ENCODE peak calls at places on chromosomes 7 and 10, in nine cellular contexts. H, D, Z, O, A, P, N, X and K are unnamed samples.

GRCh38 chr10:84613336-84614021 is 285.1 kb downstream of the CCSER2 start:
- DNase-seq in H (no peak), D (peak; percentile 72), Z (peak; percentile 53), O (no peak), A (peak; percentile 41), P (no peak), N (no peak), X (no peak), K (no peak)

GRCh38 chr10:45373783-45374450 is at the start of gene ALOX5:
- DNase-seq in H (no peak), D (no peak), Z (no peak), O (peak; percentile 51), A (peak; percentile 13), P (no peak), N (no peak), X (peak; percentile 31), K (no peak)

GRCh38 chr7:53398566-53398965 is 363.1 kb downstream of the POM121L12 start:
- DNase-seq in H (no peak), D (no peak), Z (no peak), O (no peak), A (no peak), P (no peak), N (no peak), X (no peak), K (no peak)

GRCh38 chr10:72223743-72224101 is 7.6 kb upstream of the ASCC1 start:
- DNase-seq in H (peak; percentile 70), D (no peak), Z (no peak), O (no peak), A (no peak), P (no peak), N (peak; percentile 45), X (no peak), K (no peak)

GRCh38 chr10:101708870-101709269 is 13.9 kb upstream of the FBXW4 start:
- DNase-seq in H (no peak), D (no peak), Z (no peak), O (no peak), A (no peak), P (no peak), N (no peak), X (no peak), K (no peak)

GRCh38 chr7:42152353-42153205 is 84.4 kb downstream of the GLI3 start:
- DNase-seq in H (no peak), D (no peak), Z (no peak), O (no peak), A (no peak), P (no peak), N (no peak), X (no peak), K (no peak)

GRCh38 chr10:112755446-112756117 is 194.5 kb upstream of the TCF7L2 start:
- DNase-seq in H (no peak), D (no peak), Z (peak; percentile 59), O (no peak), A (no peak), P (no peak), N (no peak), X (no peak), K (no peak)

GRCh38 chr7:79723833-79724608 is 270.6 kb upstream of the MAGI2 start:
- DNase-seq in H (no peak), D (peak; percentile 22), Z (no peak), O (no peak), A (no peak), P (no peak), N (no peak), X (no peak), K (no peak)

GRCh38 chr7:131161103-131161502 is 166.6 kb upstream of the MKLN1 start:
- DNase-seq in H (no peak), D (no peak), Z (no peak), O (no peak), A (no peak), P (no peak), N (peak; percentile 76), X (no peak), K (no peak)

GRCh38 chr7:131166066-131166465 is 161.6 kb upstream of the MKLN1 start:
- DNase-seq in H (no peak), D (no peak), Z (no peak), O (no peak), A (no peak), P (no peak), N (peak; percentile 41), X (no peak), K (no peak)

GRCh38 chr7:131159961-131160361 is 167.7 kb upstream of the MKLN1 start:
- DNase-seq in H (no peak), D (no peak), Z (no peak), O (no peak), A (no peak), P (no peak), N (peak; percentile 85), X (no peak), K (no peak)

GRCh38 chr7:131164025-131164899 is 163.4 kb upstream of the MKLN1 start:
- DNase-seq in H (no peak), D (peak; percentile 69), Z (no peak), O (no peak), A (peak; percentile 86), P (no peak), N (peak; percentile 81), X (no peak), K (no peak)

DNA sequence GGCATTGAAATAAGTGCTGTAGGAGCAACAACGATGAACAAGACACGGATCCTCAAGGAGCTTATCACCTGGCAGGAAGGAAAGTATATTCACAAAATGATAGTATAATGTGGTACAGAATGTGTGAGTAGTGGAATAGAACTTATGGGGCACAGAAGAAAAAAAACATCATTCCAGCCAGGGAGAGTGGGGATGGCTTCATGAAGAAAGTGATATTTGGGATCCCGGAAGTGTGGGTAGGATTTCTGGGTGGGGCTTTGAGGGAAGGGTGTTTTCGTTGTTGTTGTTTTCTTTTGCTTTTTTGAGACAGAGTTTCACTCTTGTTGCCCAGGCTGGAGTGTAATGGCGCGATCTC is 162.8 kb upstream of the MKLN1 start:
- DNase-seq in H (no peak), D (no peak), Z (no peak), O (no peak), A (no peak), P (no peak), N (no peak), X (no peak), K (no peak)
- H3K4me3 ChIP-seq in H (no peak overlapping the region), D (peak overlapping the region; percentile 6), Z (no peak overlapping the region), O (no peak overlapping the region), A (peak overlapping the region; percentile 32), P (no peak overlapping the region), N (no peak overlapping the region), X (no peak overlapping the region), K (no peak overlapping the region)

DNA sequence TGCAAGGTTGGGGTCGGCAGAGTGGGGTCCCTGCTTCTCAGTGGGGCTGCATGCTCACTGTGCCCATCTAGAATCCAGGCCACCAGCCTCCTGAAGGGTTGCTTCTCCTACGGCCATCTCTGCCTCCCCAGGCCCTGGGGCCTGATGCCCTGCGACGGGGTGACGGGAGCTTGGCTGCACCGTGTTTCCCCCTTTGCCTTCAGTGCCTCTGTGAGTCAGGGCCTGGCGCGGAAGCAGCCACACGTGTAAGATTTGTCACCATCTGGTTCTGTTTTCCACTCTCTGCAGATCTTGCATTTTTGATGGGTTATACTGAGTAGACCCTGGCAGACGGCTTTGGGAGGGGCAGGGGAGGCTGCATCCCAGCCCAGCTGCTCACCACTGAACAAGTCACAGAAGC is 7.2 kb downstream of the ADAMTS14 start:
- DNase-seq in H (no peak), D (no peak), Z (no peak), O (no peak), A (no peak), P (no peak), N (peak; percentile 16), X (no peak), K (peak; percentile 73)
- TF ChIP-seq POLR2A in H (no peak), D (no peak), Z (no peak), O (no peak), A (no peak), P (no peak), N (no peak), X (no peak), K (no peak)

DNA sequence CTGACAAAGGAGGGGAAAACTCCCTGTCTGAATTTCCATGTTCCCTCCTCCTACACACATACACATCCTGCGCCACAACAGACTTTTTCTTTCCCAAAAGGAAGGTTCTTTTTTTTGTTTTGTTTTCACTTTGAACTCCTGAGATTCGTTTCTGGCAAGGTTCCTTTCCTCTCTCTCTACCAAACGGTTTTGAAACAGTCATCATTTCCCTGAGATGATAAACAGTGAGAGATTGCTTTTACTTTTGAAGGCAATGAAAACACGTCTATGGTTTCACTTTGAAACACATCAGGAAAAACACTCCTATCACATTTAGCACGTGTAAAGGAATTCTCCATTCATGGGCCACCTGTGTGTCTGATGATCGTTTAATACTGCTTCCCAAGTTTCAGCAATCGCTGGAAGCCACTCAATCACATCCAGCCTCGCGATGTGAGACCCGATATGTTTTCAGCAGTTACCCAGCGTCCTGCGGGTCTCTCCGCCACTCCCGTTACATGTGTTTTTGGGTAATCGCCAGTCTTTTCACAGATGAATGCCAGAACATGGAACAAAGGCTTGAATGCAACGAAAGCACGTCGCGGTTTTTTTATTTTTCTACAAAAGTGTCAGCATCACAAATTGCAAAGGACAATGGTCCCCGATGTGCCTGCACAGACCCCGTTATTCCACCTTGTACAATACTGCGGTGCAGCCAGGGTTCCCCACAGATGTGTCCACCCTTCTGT is 62.8 kb upstream of the CUX1 start:
- DNase-seq in H (no peak), D (no peak), Z (peak; percentile 62), O (peak; percentile 28), A (peak; percentile 60), P (no peak), N (peak; percentile 47), X (no peak), K (no peak)
- H3K4me3 ChIP-seq in H (peak overlapping the region; percentile 50), D (peak overlapping the region; percentile 38), Z (peak overlapping the region; percentile 5), O (peak overlapping the region; percentile 37), A (peak overlapping the region; percentile 40), P (peak overlapping the region; percentile 24), N (peak overlapping the region; percentile 71), X (peak overlapping the region; percentile 37), K (no peak overlapping the region)

GRCh38 chr10:5411941-5412276 is 448 bp upstream of the NET1 start:
- DNase-seq in H (no peak), D (no peak), Z (no peak), O (no peak), A (no peak), P (no peak), N (no peak), X (no peak), K (no peak)

GRCh38 chr10:5413012-5413938 is 918 bp downstream of the NET1 start:
- DNase-seq in H (no peak), D (no peak), Z (no peak), O (no peak), A (peak; percentile 31), P (no peak), N (peak; percentile 30), X (no peak), K (no peak)

GRCh38 chr10:5416981-5417380 is 4.6 kb downstream of the NET1 start:
- DNase-seq in H (no peak), D (no peak), Z (no peak), O (no peak), A (no peak), P (no peak), N (no peak), X (no peak), K (no peak)

GRCh38 chr10:5406918-5407317 is 2.3 kb upstream of the TUBAL3 start:
- DNase-seq in H (no peak), D (no peak), Z (no peak), O (no peak), A (no peak), P (no peak), N (no peak), X (no peak), K (no peak)

DNA sequence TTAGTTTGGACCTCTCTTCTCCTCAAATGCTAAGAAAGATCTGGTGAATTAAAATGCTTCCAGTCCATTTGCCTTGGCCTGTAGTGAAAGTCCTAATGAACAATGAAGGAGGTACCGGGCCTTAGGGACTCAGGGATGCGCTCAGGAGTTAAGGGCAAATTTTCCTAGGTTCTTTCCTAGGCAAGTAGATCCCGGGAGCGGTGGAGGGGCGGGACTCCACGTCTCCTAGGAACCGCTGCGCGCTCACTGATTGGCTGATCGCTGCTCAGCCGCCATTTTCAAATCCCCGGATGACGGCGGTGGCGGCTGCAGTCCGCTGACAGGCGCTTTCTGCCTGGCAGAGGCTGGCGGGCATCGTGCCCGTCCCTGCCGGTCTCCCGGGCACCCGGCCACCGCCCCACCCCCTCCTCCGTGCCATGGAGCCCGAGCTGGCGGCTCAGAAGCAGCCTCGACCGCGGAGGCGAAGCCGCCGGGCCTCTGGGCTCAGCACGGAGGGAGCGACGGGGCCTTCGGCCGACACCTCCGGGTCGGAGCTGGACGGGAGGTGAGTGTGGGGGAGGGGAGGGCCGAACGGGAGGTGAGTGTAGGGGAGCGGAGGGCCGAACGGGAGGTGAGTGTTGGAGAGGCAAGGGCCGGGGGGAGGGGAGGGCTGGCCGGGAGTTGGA is at the start of gene NET1:
- DNase-seq in H (peak; percentile 94), D (peak; percentile 80), Z (peak; percentile 97), O (peak; percentile 81), A (peak; percentile 97), P (peak; percentile 80), N (peak; percentile 81), X (peak; percentile 79), K (peak; percentile 97)
- TF ChIP-seq POLR2A in H (no peak), D (no peak), Z (no peak), O (peak; percentile 35), A (peak; percentile 22), P (no peak), N (no peak), X (no peak), K (no peak)